ENCODE peak calls at places on chromosomes 1 and 21, in six cellular contexts. S, F, T, B, W and Y are unnamed samples.

GRCh38 chr1:32501865-32502264 is 37.0 kb downstream of the ZBTB8B start:
- DNase-seq in S (peak; percentile 11), F (no peak), T (no peak), B (no peak), W (no peak), Y (no peak)

GRCh38 chr21:17711896-17712295 is 99.2 kb upstream of the BTG3 start:
- DNase-seq in S (no peak), F (no peak), T (no peak), B (no peak), W (no peak), Y (no peak)

GRCh38 chr1:72322910-72323309 is 40.6 kb upstream of the NEGR1 start:
- DNase-seq in S (no peak), F (no peak), T (no peak), B (no peak), W (no peak), Y (no peak)

GRCh38 chr21:29360799-29361765 is 62.4 kb downstream of the BACH1 start:
- DNase-seq in S (no peak), F (no peak), T (no peak), B (no peak), W (peak; percentile 9), Y (no peak)

GRCh38 chr1:37475380-37476086 is 1.2 kb downstream of the ZC3H12A start:
- DNase-seq in S (no peak), F (no peak), T (no peak), B (no peak), W (no peak), Y (no peak)

GRCh38 chr1:89659322-89660061 is 26.6 kb downstream of the LRRC8C start:
- DNase-seq in S (peak; percentile 13), F (no peak), T (no peak), B (no peak), W (no peak), Y (no peak)

GRCh38 chr1:44390277-44390676 is 14.8 kb upstream of the RNF220 start:
- DNase-seq in S (no peak), F (no peak), T (no peak), B (peak; percentile 92), W (no peak), Y (peak; percentile 58)

GRCh38 chr1:227131193-227131592 is 187.1 kb downstream of the CDC42BPA start:
- DNase-seq in S (no peak), F (no peak), T (no peak), B (peak; percentile 17), W (peak; percentile 19), Y (no peak)

GRCh38 chr21:45154511-45155508 is 80.4 kb downstream of the ADARB1 start:
- DNase-seq in S (no peak), F (no peak), T (peak; percentile 3), B (peak; percentile 95), W (no peak), Y (no peak)

GRCh38 chr21:14762734-14763694 is 216.9 kb upstream of the SAMSN1 start:
- DNase-seq in S (no peak), F (no peak), T (no peak), B (no peak), W (peak; percentile 88), Y (no peak)

GRCh38 chr1:225004396-225004795 is 74.9 kb downstream of the DNAH14 start:
- DNase-seq in S (no peak), F (no peak), T (no peak), B (no peak), W (no peak), Y (no peak)

GRCh38 chr1:94068831-94069648 is 51.9 kb downstream of the ABCA4 start:
- DNase-seq in S (peak; percentile 44), F (peak; percentile 67), T (peak; percentile 79), B (peak; percentile 85), W (no peak), Y (peak; percentile 61)

GRCh38 chr1:66043186-66043585 is 250.5 kb downstream of the PDE4B start:
- DNase-seq in S (no peak), F (no peak), T (no peak), B (no peak), W (no peak), Y (no peak)

GRCh38 chr1:243433737-243434370 is 178.0 kb downstream of the SDCCAG8 start:
- DNase-seq in S (no peak), F (no peak), T (no peak), B (peak; percentile 44), W (no peak), Y (no peak)

GRCh38 chr1:41239988-41240610 is 2.0 kb downstream of the SCMH1 start:
- DNase-seq in S (no peak), F (no peak), T (no peak), B (peak; percentile 28), W (peak; percentile 55), Y (no peak)

GRCh38 chr1:3312894-3313578 is 141.4 kb upstream of the ARHGEF16 start:
- DNase-seq in S (peak; percentile 87), F (peak; percentile 64), T (peak; percentile 88), B (peak; percentile 99), W (no peak), Y (peak; percentile 99)

GRCh38 chr1:175005085-175005783 is 5.5 kb downstream of the CACYBP start:
- DNase-seq in S (no peak), F (no peak), T (no peak), B (peak; percentile 44), W (no peak), Y (no peak)

GRCh38 chr1:110856410-110856809 is 16.5 kb upstream of the CD53 start:
- DNase-seq in S (no peak), F (no peak), T (no peak), B (no peak), W (no peak), Y (no peak)

GRCh38 chr1:59089343-59089742 is 207.6 kb upstream of the FGGY start:
- DNase-seq in S (no peak), F (no peak), T (no peak), B (no peak), W (no peak), Y (no peak)

GRCh38 chr1:36866168-36866814 is 168.0 kb downstream of the GRIK3 start:
- DNase-seq in S (no peak), F (no peak), T (no peak), B (no peak), W (no peak), Y (no peak)

GRCh38 chr1:175978476-175978875 is 228.6 kb downstream of the COP1 start:
- DNase-seq in S (no peak), F (no peak), T (no peak), B (no peak), W (no peak), Y (no peak)

GRCh38 chr21:26806734-26807372 is 38.4 kb downstream of the ADAMTS1 start:
- DNase-seq in S (no peak), F (no peak), T (no peak), B (peak; percentile 42), W (no peak), Y (no peak)

GRCh38 chr1:40753142-40753882 is 30.3 kb upstream of the KCNQ4 start:
- DNase-seq in S (no peak), F (no peak), T (no peak), B (no peak), W (no peak), Y (no peak)

GRCh38 chr1:246292571-246292970 is 214.5 kb downstream of the SMYD3 start:
- DNase-seq in S (no peak), F (no peak), T (no peak), B (no peak), W (no peak), Y (no peak)

GRCh38 chr1:36366091-36366661 is 19.5 kb downstream of the STK40 start:
- DNase-seq in S (peak; percentile 72), F (no peak), T (no peak), B (peak; percentile 71), W (peak; percentile 73), Y (no peak)

GRCh38 chr1:114263343-114263742 is 109.7 kb upstream of the SYT6 start:
- DNase-seq in S (no peak), F (no peak), T (no peak), B (no peak), W (no peak), Y (no peak)

GRCh38 chr21:32626633-32627196 is 14.5 kb upstream of the CFAP298 start:
- DNase-seq in S (no peak), F (no peak), T (no peak), B (peak; percentile 18), W (no peak), Y (no peak)

DNA sequence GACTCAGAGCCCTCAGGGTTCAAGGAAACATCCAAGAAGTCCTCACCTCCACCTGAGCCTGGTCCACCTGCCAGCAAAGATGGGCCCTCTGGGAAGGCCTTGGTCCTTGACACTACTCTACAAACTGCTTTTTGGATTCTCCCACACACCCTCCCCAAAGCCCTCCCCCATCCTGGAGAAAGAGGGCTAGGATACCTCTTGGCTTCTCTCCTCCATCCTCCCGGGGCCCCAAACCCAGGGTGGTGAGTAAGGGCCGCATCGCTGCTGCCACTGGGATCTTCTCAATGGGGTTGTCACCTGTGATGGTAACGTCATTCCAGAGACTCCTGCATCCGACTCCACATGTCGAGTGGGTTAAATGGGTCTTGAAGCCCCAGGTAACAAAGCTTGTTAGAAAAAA is 26.6 kb downstream of the MATN1 start:
- DNase-seq in S (no peak), F (no peak), T (no peak), B (no peak), W (no peak), Y (no peak)
- H3K36me3 ChIP-seq in S (no peaks in the 10 kb centered on the region), F (no peaks in the 10 kb centered on the region), T (no peaks in the 10 kb centered on the region), B (no peaks in the 10 kb centered on the region), W (no peaks in the 10 kb centered on the region), Y (no peaks in the 10 kb centered on the region)

DNA sequence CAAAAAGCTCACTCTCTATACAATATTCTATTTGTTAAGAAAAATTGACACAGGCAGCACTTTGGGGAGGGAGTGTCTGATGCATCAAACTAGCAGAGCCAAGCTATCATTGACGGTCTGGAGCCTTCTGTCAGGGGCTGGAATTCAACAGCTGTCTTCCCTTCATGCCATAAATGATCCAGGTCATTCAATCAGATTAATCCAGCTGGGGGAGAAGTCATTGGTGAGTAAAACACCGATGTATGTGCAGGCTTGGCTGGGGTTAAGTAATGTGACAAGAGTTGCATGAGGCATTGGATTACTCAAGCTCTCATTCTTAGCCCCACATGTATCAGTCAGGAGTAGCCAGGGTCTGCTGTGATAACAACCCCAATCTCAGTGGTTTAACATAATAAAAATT is 118.2 kb upstream of the GADD45A start:
- DNase-seq in S (no peak), F (no peak), T (no peak), B (no peak), W (no peak), Y (peak; percentile 39)
- H3K36me3 ChIP-seq in S (no peaks in the 10 kb centered on the region), F (no peaks in the 10 kb centered on the region), T (no peaks in the 10 kb centered on the region), B (no peaks in the 10 kb centered on the region), W (no peaks in the 10 kb centered on the region), Y (no peaks in the 10 kb centered on the region)

DNA sequence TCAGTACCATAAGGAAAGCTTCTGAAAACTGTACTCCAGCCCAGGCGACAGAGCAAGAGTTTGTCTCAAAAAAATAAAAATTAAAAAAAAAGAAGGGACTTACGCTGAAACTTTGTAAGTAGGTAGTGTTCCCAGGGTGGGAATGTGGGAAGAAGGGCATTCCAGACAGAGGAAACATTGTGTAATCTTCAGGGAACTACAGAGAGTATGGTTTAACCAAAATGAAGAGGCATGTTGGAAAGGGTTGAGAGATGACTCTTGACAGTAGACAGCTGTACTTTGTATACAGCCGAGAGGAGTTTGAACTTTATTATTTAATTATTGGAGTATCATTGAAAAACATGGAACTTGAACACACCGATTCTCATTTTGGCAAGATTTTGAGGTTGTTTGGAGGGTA is 43.0 kb downstream of the PPP2R5A start:
- DNase-seq in S (no peak), F (no peak), T (no peak), B (no peak), W (no peak), Y (no peak)
- H3K36me3 ChIP-seq in S (peaks cover 39% of the 10 kb centered on the region), F (no peaks in the 10 kb centered on the region), T (peaks cover 27% of the 10 kb centered on the region), B (no peaks in the 10 kb centered on the region), W (peaks cover 26% of the 10 kb centered on the region), Y (no peaks in the 10 kb centered on the region)

DNA sequence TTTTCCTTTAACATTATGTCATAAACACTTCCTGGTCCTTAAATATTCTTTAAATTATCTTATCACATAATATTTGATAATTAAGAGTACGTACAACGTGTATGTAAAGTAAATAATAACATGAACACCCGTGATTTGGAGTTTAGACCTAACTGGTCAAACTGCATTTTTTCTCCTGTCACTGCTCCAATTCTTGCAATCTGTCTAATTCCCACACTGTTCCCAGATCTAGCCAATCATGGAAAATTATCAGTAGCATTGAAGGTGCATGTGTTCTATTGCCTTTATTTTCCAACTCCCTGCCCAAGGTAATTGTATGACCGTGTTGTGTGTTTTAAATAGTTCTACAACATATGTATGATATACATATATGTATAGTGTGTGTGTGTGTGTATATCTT is 2.1 kb upstream of the PM20D1 start:
- DNase-seq in S (no peak), F (no peak), T (no peak), B (no peak), W (no peak), Y (no peak)
- H3K36me3 ChIP-seq in S (no peaks in the 10 kb centered on the region), F (no peaks in the 10 kb centered on the region), T (no peaks in the 10 kb centered on the region), B (no peaks in the 10 kb centered on the region), W (no peaks in the 10 kb centered on the region), Y (peaks cover 6% of the 10 kb centered on the region)